ENCODE peak calls at places on chromosomes 6 and 20, in six cellular contexts. One of them, this sample, is unnamed. For H3K36me3, the result is how much of the 10 kb centered on the place peaks cover.

GRCh38 chr20:51050636-51051035 is 27.7 kb upstream of the KCNG1 start:
- DNase-seq in ovary: no peak
- DNase-seq in cardiac muscle cell: no peak
- DNase-seq in left ventricle myocardium inferior: no peak
- DNase-seq in mammary epithelial cell: no peak
- DNase-seq in iPS DF 6.9: no peak
- DNase-seq in this sample: no peak

GRCh38 chr6:107655245-107655644 is 165.3 kb downstream of the SOBP start:
- DNase-seq in left ventricle myocardium inferior: no peak
- DNase-seq in iPS DF 6.9: no peak
- DNase-seq in ovary: no peak
- DNase-seq in mammary epithelial cell: no peak
- DNase-seq in cardiac muscle cell: peak
- DNase-seq in this sample: no peak

GRCh38 chr20:51525241-51526104 is 17.0 kb downstream of the NFATC2 start:
- DNase-seq in left ventricle myocardium inferior: no peak
- DNase-seq in cardiac muscle cell: no peak
- DNase-seq in iPS DF 6.9: no peak
- DNase-seq in ovary: no peak
- DNase-seq in mammary epithelial cell: no peak
- DNase-seq in this sample: peak

GRCh38 chr6:34350937-34351217 is 41.6 kb downstream of the NUDT3 start:
- DNase-seq in left ventricle myocardium inferior: no peak
- DNase-seq in mammary epithelial cell: no peak
- DNase-seq in cardiac muscle cell: no peak
- DNase-seq in iPS DF 6.9: no peak
- DNase-seq in ovary: no peak
- DNase-seq in this sample: no peak

GRCh38 chr6:153193176-153193885 is 62.2 kb upstream of the RGS17 start:
- DNase-seq in left ventricle myocardium inferior: no peak
- DNase-seq in cardiac muscle cell: no peak
- DNase-seq in mammary epithelial cell: no peak
- DNase-seq in iPS DF 6.9: no peak
- DNase-seq in ovary: no peak
- DNase-seq in this sample: no peak

GRCh38 chr6:148851683-148852556 is 105.1 kb downstream of the UST start:
- DNase-seq in cardiac muscle cell: no peak
- DNase-seq in ovary: no peak
- DNase-seq in mammary epithelial cell: no peak
- DNase-seq in iPS DF 6.9: no peak
- DNase-seq in left ventricle myocardium inferior: no peak
- DNase-seq in this sample: no peak

GRCh38 chr20:33689973-33690372 is 3.8 kb upstream of the E2F1 start:
- DNase-seq in cardiac muscle cell: no peak
- DNase-seq in mammary epithelial cell: no peak
- DNase-seq in ovary: peak
- DNase-seq in iPS DF 6.9: no peak
- DNase-seq in left ventricle myocardium inferior: no peak
- DNase-seq in this sample: no peak

GRCh38 chr6:113402541-113402940 is 454.6 kb upstream of the MARCKS start:
- DNase-seq in ovary: no peak
- DNase-seq in cardiac muscle cell: peak
- DNase-seq in left ventricle myocardium inferior: no peak
- DNase-seq in iPS DF 6.9: no peak
- DNase-seq in mammary epithelial cell: no peak
- DNase-seq in this sample: no peak

GRCh38 chr6:21885101-21885500 is 291.6 kb downstream of the SOX4 start:
- DNase-seq in cardiac muscle cell: no peak
- DNase-seq in mammary epithelial cell: no peak
- DNase-seq in ovary: no peak
- DNase-seq in left ventricle myocardium inferior: no peak
- DNase-seq in iPS DF 6.9: no peak
- DNase-seq in this sample: no peak

GRCh38 chr6:137758661-137759060 is 108.4 kb upstream of the TNFAIP3 start:
- DNase-seq in ovary: no peak
- DNase-seq in mammary epithelial cell: no peak
- DNase-seq in iPS DF 6.9: no peak
- DNase-seq in cardiac muscle cell: no peak
- DNase-seq in left ventricle myocardium inferior: no peak
- DNase-seq in this sample: no peak

GRCh38 chr6:46054531-46054930 is 38.9 kb upstream of the CLIC5 start:
- DNase-seq in mammary epithelial cell: no peak
- DNase-seq in left ventricle myocardium inferior: no peak
- DNase-seq in ovary: no peak
- DNase-seq in cardiac muscle cell: no peak
- DNase-seq in iPS DF 6.9: no peak
- DNase-seq in this sample: no peak

GRCh38 chr6:154995241-154996162 is at the start of gene TIAM2:
- DNase-seq in cardiac muscle cell: peak
- DNase-seq in ovary: no peak
- DNase-seq in left ventricle myocardium inferior: peak
- DNase-seq in mammary epithelial cell: no peak
- DNase-seq in iPS DF 6.9: no peak
- DNase-seq in this sample: no peak

GRCh38 chr20:38109657-38110524 is 55.2 kb downstream of the TGM2 start:
- DNase-seq in cardiac muscle cell: peak
- DNase-seq in left ventricle myocardium inferior: peak
- DNase-seq in ovary: no peak
- DNase-seq in iPS DF 6.9: no peak
- DNase-seq in mammary epithelial cell: peak
- DNase-seq in this sample: peak

GRCh38 chr6:118968416-118968815 is 33.5 kb upstream of the MCM9 start:
- DNase-seq in left ventricle myocardium inferior: no peak
- DNase-seq in cardiac muscle cell: peak
- DNase-seq in ovary: no peak
- DNase-seq in iPS DF 6.9: peak
- DNase-seq in mammary epithelial cell: peak
- DNase-seq in this sample: no peak

GRCh38 chr6:125818225-125818657 is 27.5 kb downstream of the NCOA7 start:
- DNase-seq in left ventricle myocardium inferior: no peak
- DNase-seq in iPS DF 6.9: no peak
- DNase-seq in ovary: no peak
- DNase-seq in mammary epithelial cell: no peak
- DNase-seq in cardiac muscle cell: no peak
- DNase-seq in this sample: no peak

GRCh38 chr6:52909531-52909930 is at the start of gene GSTA3:
- DNase-seq in ovary: no peak
- DNase-seq in cardiac muscle cell: no peak
- DNase-seq in iPS DF 6.9: no peak
- DNase-seq in left ventricle myocardium inferior: no peak
- DNase-seq in mammary epithelial cell: no peak
- DNase-seq in this sample: no peak

GRCh38 chr6:97705568-97705967 is 422.6 kb upstream of the MMS22L start:
- DNase-seq in left ventricle myocardium inferior: no peak
- DNase-seq in iPS DF 6.9: peak
- DNase-seq in cardiac muscle cell: no peak
- DNase-seq in mammary epithelial cell: no peak
- DNase-seq in ovary: no peak
- DNase-seq in this sample: no peak

GRCh38 chr6:166587631-166588413 is 1.3 kb upstream of the RAMACL start:
- DNase-seq in left ventricle myocardium inferior: no peak
- DNase-seq in iPS DF 6.9: no peak
- DNase-seq in ovary: no peak
- DNase-seq in mammary epithelial cell: no peak
- DNase-seq in cardiac muscle cell: no peak
- DNase-seq in this sample: no peak

GRCh38 chr6:39876826-39877225 is 57.4 kb downstream of the MOCS1 start:
- DNase-seq in cardiac muscle cell: no peak
- DNase-seq in iPS DF 6.9: no peak
- DNase-seq in ovary: no peak
- DNase-seq in left ventricle myocardium inferior: no peak
- DNase-seq in mammary epithelial cell: no peak
- DNase-seq in this sample: no peak
- H3K36me3 ChIP-seq in cardiac muscle cell: under half
- H3K36me3 ChIP-seq in iPS DF 6.9: under half
- H3K36me3 ChIP-seq in ovary: under half
- H3K36me3 ChIP-seq in left ventricle myocardium inferior: under half
- H3K36me3 ChIP-seq in mammary epithelial cell: under half
- H3K36me3 ChIP-seq in this sample: under half

GRCh38 chr6:134193536-134194521 is 124.1 kb downstream of the SGK1 start:
- DNase-seq in ovary: no peak
- DNase-seq in cardiac muscle cell: no peak
- DNase-seq in mammary epithelial cell: no peak
- DNase-seq in iPS DF 6.9: no peak
- DNase-seq in left ventricle myocardium inferior: no peak
- DNase-seq in this sample: no peak
- H3K27ac ChIP-seq in ovary: no peak
- H3K27ac ChIP-seq in cardiac muscle cell: no peak
- H3K27ac ChIP-seq in mammary epithelial cell: no peak
- H3K27ac ChIP-seq in iPS DF 6.9: no peak
- H3K27ac ChIP-seq in left ventricle myocardium inferior: no peak
- H3K27ac ChIP-seq in this sample: no peak

GRCh38 chr6:106477790-106478189 is 117.3 kb downstream of the CRYBG1 start:
- DNase-seq in left ventricle myocardium inferior: no peak
- DNase-seq in mammary epithelial cell: no peak
- DNase-seq in ovary: no peak
- DNase-seq in cardiac muscle cell: no peak
- DNase-seq in iPS DF 6.9: no peak
- DNase-seq in this sample: no peak
- H3K36me3 ChIP-seq in left ventricle myocardium inferior: under half
- H3K36me3 ChIP-seq in mammary epithelial cell: under half
- H3K36me3 ChIP-seq in ovary: under half
- H3K36me3 ChIP-seq in cardiac muscle cell: under half
- H3K36me3 ChIP-seq in iPS DF 6.9: under half
- H3K36me3 ChIP-seq in this sample: under half

DNA sequence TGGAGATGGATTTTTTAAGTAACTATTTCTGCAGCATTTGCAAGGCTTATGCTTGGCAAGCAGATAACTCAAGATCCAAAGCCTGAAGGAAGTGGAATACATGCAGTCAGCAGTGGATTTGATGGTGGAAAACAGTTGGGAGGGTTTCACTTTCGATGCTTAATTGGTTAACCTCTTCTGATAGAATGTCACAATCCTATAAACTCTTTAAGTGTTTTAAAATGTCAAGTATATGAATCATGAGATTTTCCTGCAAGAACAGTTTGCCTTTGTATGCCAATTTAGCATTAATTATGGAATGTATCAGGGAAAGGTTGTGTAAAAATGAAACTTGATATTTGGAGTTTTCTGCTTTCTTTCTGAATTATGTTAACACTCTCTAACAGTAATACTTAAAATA is 36.6 kb downstream of the NKX2-4 start:
- DNase-seq in mammary epithelial cell: peak
- DNase-seq in ovary: no peak
- DNase-seq in cardiac muscle cell: no peak
- DNase-seq in iPS DF 6.9: no peak
- DNase-seq in left ventricle myocardium inferior: no peak
- DNase-seq in this sample: no peak
- H3K27ac ChIP-seq in mammary epithelial cell: no peak
- H3K27ac ChIP-seq in ovary: no peak
- H3K27ac ChIP-seq in cardiac muscle cell: no peak
- H3K27ac ChIP-seq in iPS DF 6.9: no peak
- H3K27ac ChIP-seq in left ventricle myocardium inferior: no peak
- H3K27ac ChIP-seq in this sample: no peak

GRCh38 chr6:37389857-37390256 is 36.1 kb downstream of the RNF8 start:
- DNase-seq in mammary epithelial cell: no peak
- DNase-seq in left ventricle myocardium inferior: no peak
- DNase-seq in iPS DF 6.9: no peak
- DNase-seq in cardiac muscle cell: no peak
- DNase-seq in ovary: no peak
- DNase-seq in this sample: no peak
- H3K36me3 ChIP-seq in mammary epithelial cell: under half
- H3K36me3 ChIP-seq in left ventricle myocardium inferior: half or more
- H3K36me3 ChIP-seq in iPS DF 6.9: under half
- H3K36me3 ChIP-seq in cardiac muscle cell: under half
- H3K36me3 ChIP-seq in ovary: under half
- H3K36me3 ChIP-seq in this sample: under half

GRCh38 chr20:62473200-62473585 is 2.6 kb downstream of the GATA5 start:
- DNase-seq in cardiac muscle cell: no peak
- DNase-seq in mammary epithelial cell: no peak
- DNase-seq in ovary: no peak
- DNase-seq in iPS DF 6.9: no peak
- DNase-seq in left ventricle myocardium inferior: no peak
- DNase-seq in this sample: no peak
- H3K27ac ChIP-seq in cardiac muscle cell: peak
- H3K27ac ChIP-seq in mammary epithelial cell: no peak
- H3K27ac ChIP-seq in ovary: no peak
- H3K27ac ChIP-seq in iPS DF 6.9: no peak
- H3K27ac ChIP-seq in left ventricle myocardium inferior: no peak
- H3K27ac ChIP-seq in this sample: no peak

DNA sequence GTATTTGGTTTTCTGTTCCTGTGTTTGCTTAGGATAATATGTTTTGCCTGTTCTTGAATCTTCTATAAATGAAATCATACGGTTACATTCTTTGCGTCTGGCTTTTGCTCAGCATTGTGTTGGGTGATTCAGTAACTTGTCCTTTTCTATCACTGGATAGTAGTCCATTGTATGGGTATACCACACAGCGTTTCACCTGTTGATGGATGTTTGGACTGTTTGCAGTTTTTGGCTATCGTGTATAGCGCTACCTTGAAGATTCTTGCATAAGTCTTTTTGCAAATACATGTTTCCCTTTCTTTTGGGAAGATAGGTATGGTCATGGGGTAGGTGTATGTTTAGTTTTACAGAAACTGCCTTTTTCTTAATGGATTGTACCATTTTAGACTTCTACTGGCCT is 9.5 kb downstream of the MYBL2 start:
- DNase-seq in ovary: no peak
- DNase-seq in mammary epithelial cell: no peak
- DNase-seq in iPS DF 6.9: no peak
- DNase-seq in left ventricle myocardium inferior: no peak
- DNase-seq in cardiac muscle cell: no peak
- DNase-seq in this sample: no peak
- H3K36me3 ChIP-seq in ovary: under half
- H3K36me3 ChIP-seq in mammary epithelial cell: under half
- H3K36me3 ChIP-seq in iPS DF 6.9: under half
- H3K36me3 ChIP-seq in left ventricle myocardium inferior: under half
- H3K36me3 ChIP-seq in cardiac muscle cell: under half
- H3K36me3 ChIP-seq in this sample: under half

GRCh38 chr6:3850451-3851203 is 1.5 kb downstream of the FAM50B start:
- DNase-seq in iPS DF 6.9: no peak
- DNase-seq in mammary epithelial cell: no peak
- DNase-seq in ovary: peak
- DNase-seq in cardiac muscle cell: no peak
- DNase-seq in left ventricle myocardium inferior: no peak
- DNase-seq in this sample: no peak

GRCh38 chr6:3849681-3850450 is 693 bp downstream of the FAM50B start:
- DNase-seq in ovary: peak
- DNase-seq in mammary epithelial cell: no peak
- DNase-seq in iPS DF 6.9: no peak
- DNase-seq in left ventricle myocardium inferior: peak
- DNase-seq in cardiac muscle cell: no peak
- DNase-seq in this sample: peak

GRCh38 chr6:3848925-3849605 is at the start of gene FAM50B:
- DNase-seq in iPS DF 6.9: peak
- DNase-seq in cardiac muscle cell: peak
- DNase-seq in ovary: peak
- DNase-seq in left ventricle myocardium inferior: peak
- DNase-seq in mammary epithelial cell: peak
- DNase-seq in this sample: peak

GRCh38 chr6:3848380-3848779 is 793 bp upstream of the FAM50B start:
- DNase-seq in ovary: no peak
- DNase-seq in cardiac muscle cell: no peak
- DNase-seq in iPS DF 6.9: no peak
- DNase-seq in left ventricle myocardium inferior: no peak
- DNase-seq in mammary epithelial cell: peak
- DNase-seq in this sample: no peak

GRCh38 chr6:3847521-3847920 is 1.7 kb upstream of the FAM50B start:
- DNase-seq in mammary epithelial cell: no peak
- DNase-seq in ovary: no peak
- DNase-seq in left ventricle myocardium inferior: no peak
- DNase-seq in iPS DF 6.9: no peak
- DNase-seq in cardiac muscle cell: no peak
- DNase-seq in this sample: no peak
- H3K27ac ChIP-seq in mammary epithelial cell: no peak
- H3K27ac ChIP-seq in ovary: no peak
- H3K27ac ChIP-seq in left ventricle myocardium inferior: no peak
- H3K27ac ChIP-seq in iPS DF 6.9: no peak
- H3K27ac ChIP-seq in cardiac muscle cell: no peak
- H3K27ac ChIP-seq in this sample: peak